ENCODE peak calls at places on chromosomes 16 and 17, in ten cellular contexts. One of them, this sample, is unnamed.

GRCh38 chr17:35715416-35715815 is 16.0 kb upstream of the RASL10B start:
- DNase-seq in activated T-cell treated with anti-CD3 and anti-CD28 coated beads for 1 hour: no peak
- DNase-seq in stimulated activated CD4-positive, alpha-beta T cell treated with anti-CD3 and anti-CD28 coated beads, Interleukin-4, amount 100 ng/mL, for 24 hours: no peak
- DNase-seq in heart right ventricle: no peak
- DNase-seq in LHCN-M2: no peak
- DNase-seq in LoVo: no peak
- DNase-seq in OCI-LY7: no peak
- DNase-seq in T-helper 1 cell: no peak
- DNase-seq in NCI-H69: peak
- DNase-seq in T47D: no peak
- DNase-seq in this sample: no peak

GRCh38 chr17:16926591-16927451 is 45.1 kb downstream of the TNFRSF13B start:
- DNase-seq in activated T-cell treated with anti-CD3 and anti-CD28 coated beads for 1 hour: no peak
- DNase-seq in stimulated activated CD4-positive, alpha-beta T cell treated with anti-CD3 and anti-CD28 coated beads, Interleukin-4, amount 100 ng/mL, for 24 hours: no peak
- DNase-seq in heart right ventricle: no peak
- DNase-seq in LHCN-M2: peak
- DNase-seq in LoVo: no peak
- DNase-seq in OCI-LY7: no peak
- DNase-seq in T-helper 1 cell: no peak
- DNase-seq in NCI-H69: no peak
- DNase-seq in T47D: no peak
- DNase-seq in this sample: no peak

GRCh38 chr17:51734462-51734861 is 424.1 kb downstream of the CA10 start:
- DNase-seq in activated T-cell treated with anti-CD3 and anti-CD28 coated beads for 1 hour: peak
- DNase-seq in stimulated activated CD4-positive, alpha-beta T cell treated with anti-CD3 and anti-CD28 coated beads, Interleukin-4, amount 100 ng/mL, for 24 hours: no peak
- DNase-seq in heart right ventricle: no peak
- DNase-seq in LHCN-M2: no peak
- DNase-seq in LoVo: no peak
- DNase-seq in OCI-LY7: no peak
- DNase-seq in T-helper 1 cell: no peak
- DNase-seq in NCI-H69: no peak
- DNase-seq in T47D: peak
- DNase-seq in this sample: no peak

GRCh38 chr16:57647136-57647875 is 18.9 kb downstream of the ADGRG1 start:
- DNase-seq in activated T-cell treated with anti-CD3 and anti-CD28 coated beads for 1 hour: no peak
- DNase-seq in stimulated activated CD4-positive, alpha-beta T cell treated with anti-CD3 and anti-CD28 coated beads, Interleukin-4, amount 100 ng/mL, for 24 hours: no peak
- DNase-seq in heart right ventricle: no peak
- DNase-seq in LHCN-M2: no peak
- DNase-seq in LoVo: no peak
- DNase-seq in OCI-LY7: no peak
- DNase-seq in T-helper 1 cell: no peak
- DNase-seq in NCI-H69: no peak
- DNase-seq in T47D: no peak
- DNase-seq in this sample: no peak

GRCh38 chr17:16444258-16444886 is 29.0 kb downstream of the TRPV2 start:
- DNase-seq in activated T-cell treated with anti-CD3 and anti-CD28 coated beads for 1 hour: no peak
- DNase-seq in stimulated activated CD4-positive, alpha-beta T cell treated with anti-CD3 and anti-CD28 coated beads, Interleukin-4, amount 100 ng/mL, for 24 hours: no peak
- DNase-seq in heart right ventricle: no peak
- DNase-seq in LHCN-M2: peak
- DNase-seq in LoVo: no peak
- DNase-seq in OCI-LY7: no peak
- DNase-seq in T-helper 1 cell: no peak
- DNase-seq in NCI-H69: peak
- DNase-seq in T47D: no peak
- DNase-seq in this sample: peak

GRCh38 chr16:3782566-3782965 is 65.2 kb upstream of the TRAP1 start:
- DNase-seq in activated T-cell treated with anti-CD3 and anti-CD28 coated beads for 1 hour: no peak
- DNase-seq in stimulated activated CD4-positive, alpha-beta T cell treated with anti-CD3 and anti-CD28 coated beads, Interleukin-4, amount 100 ng/mL, for 24 hours: no peak
- DNase-seq in heart right ventricle: no peak
- DNase-seq in LHCN-M2: no peak
- DNase-seq in LoVo: no peak
- DNase-seq in OCI-LY7: no peak
- DNase-seq in T-helper 1 cell: no peak
- DNase-seq in NCI-H69: no peak
- DNase-seq in T47D: no peak
- DNase-seq in this sample: no peak

GRCh38 chr16:66604376-66605176 is at the start of gene CMTM3:
- DNase-seq in activated T-cell treated with anti-CD3 and anti-CD28 coated beads for 1 hour: peak
- DNase-seq in stimulated activated CD4-positive, alpha-beta T cell treated with anti-CD3 and anti-CD28 coated beads, Interleukin-4, amount 100 ng/mL, for 24 hours: peak
- DNase-seq in heart right ventricle: peak
- DNase-seq in LHCN-M2: peak
- DNase-seq in LoVo: no peak
- DNase-seq in OCI-LY7: peak
- DNase-seq in T-helper 1 cell: peak
- DNase-seq in NCI-H69: peak
- DNase-seq in T47D: no peak
- DNase-seq in this sample: no peak

GRCh38 chr16:11034005-11034404 is 89.6 kb downstream of the CLEC16A start:
- DNase-seq in activated T-cell treated with anti-CD3 and anti-CD28 coated beads for 1 hour: no peak
- DNase-seq in stimulated activated CD4-positive, alpha-beta T cell treated with anti-CD3 and anti-CD28 coated beads, Interleukin-4, amount 100 ng/mL, for 24 hours: no peak
- DNase-seq in heart right ventricle: peak
- DNase-seq in LHCN-M2: peak
- DNase-seq in LoVo: no peak
- DNase-seq in OCI-LY7: no peak
- DNase-seq in T-helper 1 cell: no peak
- DNase-seq in NCI-H69: no peak
- DNase-seq in T47D: no peak
- DNase-seq in this sample: no peak

GRCh38 chr17:79183221-79184158 is 108.9 kb downstream of the ENGASE start:
- DNase-seq in activated T-cell treated with anti-CD3 and anti-CD28 coated beads for 1 hour: no peak
- DNase-seq in stimulated activated CD4-positive, alpha-beta T cell treated with anti-CD3 and anti-CD28 coated beads, Interleukin-4, amount 100 ng/mL, for 24 hours: no peak
- DNase-seq in heart right ventricle: no peak
- DNase-seq in LHCN-M2: no peak
- DNase-seq in LoVo: no peak
- DNase-seq in OCI-LY7: no peak
- DNase-seq in T-helper 1 cell: no peak
- DNase-seq in NCI-H69: peak
- DNase-seq in T47D: no peak
- DNase-seq in this sample: no peak

GRCh38 chr17:40821536-40821935 is 878 bp downstream of the KRT10 start:
- DNase-seq in activated T-cell treated with anti-CD3 and anti-CD28 coated beads for 1 hour: no peak
- DNase-seq in stimulated activated CD4-positive, alpha-beta T cell treated with anti-CD3 and anti-CD28 coated beads, Interleukin-4, amount 100 ng/mL, for 24 hours: no peak
- DNase-seq in heart right ventricle: no peak
- DNase-seq in LHCN-M2: no peak
- DNase-seq in LoVo: no peak
- DNase-seq in OCI-LY7: no peak
- DNase-seq in T-helper 1 cell: no peak
- DNase-seq in NCI-H69: no peak
- DNase-seq in T47D: no peak
- DNase-seq in this sample: no peak

GRCh38 chr17:30064738-30065137 is 51.9 kb upstream of the NSRP1 start:
- DNase-seq in activated T-cell treated with anti-CD3 and anti-CD28 coated beads for 1 hour: no peak
- DNase-seq in stimulated activated CD4-positive, alpha-beta T cell treated with anti-CD3 and anti-CD28 coated beads, Interleukin-4, amount 100 ng/mL, for 24 hours: no peak
- DNase-seq in heart right ventricle: no peak
- DNase-seq in LHCN-M2: no peak
- DNase-seq in LoVo: no peak
- DNase-seq in OCI-LY7: no peak
- DNase-seq in T-helper 1 cell: no peak
- DNase-seq in NCI-H69: no peak
- DNase-seq in T47D: no peak
- DNase-seq in this sample: no peak

GRCh38 chr17:76584427-76585047 is 1.1 kb downstream of the ST6GALNAC2 start:
- DNase-seq in activated T-cell treated with anti-CD3 and anti-CD28 coated beads for 1 hour: no peak
- DNase-seq in stimulated activated CD4-positive, alpha-beta T cell treated with anti-CD3 and anti-CD28 coated beads, Interleukin-4, amount 100 ng/mL, for 24 hours: no peak
- DNase-seq in heart right ventricle: no peak
- DNase-seq in LHCN-M2: no peak
- DNase-seq in LoVo: no peak
- DNase-seq in OCI-LY7: no peak
- DNase-seq in T-helper 1 cell: no peak
- DNase-seq in NCI-H69: no peak
- DNase-seq in T47D: peak
- DNase-seq in this sample: no peak

This sample was measured in foreskin keratinocyte.